ENCODE peak calls at places on chromosomes 11 and 22, in six cellular contexts. One of them, this sample, is unnamed.

GRCh38 chr11:59088164-59088563 is 2.1 kb downstream of the GLYATL1B start:
- DNase-seq in activated naive CD4-positive, alpha-beta T cell: no peak
- DNase-seq in GM12865: no peak
- DNase-seq in activated CD8-positive, alpha-beta memory T cell treated with anti-CD3 and anti-CD28 coated beads for 1 hour: no peak
- DNase-seq in GM10248: no peak
- DNase-seq in Peyer's patch: no peak
- DNase-seq in this sample: no peak

GRCh38 chr11:10450451-10451398 is 4.3 kb upstream of the AMPD3 start:
- DNase-seq in GM10248: peak
- DNase-seq in GM12865: peak
- DNase-seq in Peyer's patch: peak
- DNase-seq in activated CD8-positive, alpha-beta memory T cell treated with anti-CD3 and anti-CD28 coated beads for 1 hour: no peak
- DNase-seq in activated naive CD4-positive, alpha-beta T cell: peak
- DNase-seq in this sample: peak

GRCh38 chr22:19194751-19195536 is 16.4 kb upstream of the SLC25A1 start:
- DNase-seq in GM12865: no peak
- DNase-seq in GM10248: no peak
- DNase-seq in activated naive CD4-positive, alpha-beta T cell: no peak
- DNase-seq in activated CD8-positive, alpha-beta memory T cell treated with anti-CD3 and anti-CD28 coated beads for 1 hour: no peak
- DNase-seq in Peyer's patch: no peak
- DNase-seq in this sample: no peak

GRCh38 chr11:65060913-65061408 is 2.6 kb upstream of the NAALADL1 start:
- DNase-seq in GM10248: no peak
- DNase-seq in activated CD8-positive, alpha-beta memory T cell treated with anti-CD3 and anti-CD28 coated beads for 1 hour: no peak
- DNase-seq in GM12865: no peak
- DNase-seq in activated naive CD4-positive, alpha-beta T cell: no peak
- DNase-seq in Peyer's patch: no peak
- DNase-seq in this sample: no peak

GRCh38 chr11:118531597-118532084 is 649 bp downstream of the TMEM25 start:
- DNase-seq in activated CD8-positive, alpha-beta memory T cell treated with anti-CD3 and anti-CD28 coated beads for 1 hour: no peak
- DNase-seq in GM10248: peak
- DNase-seq in Peyer's patch: no peak
- DNase-seq in GM12865: no peak
- DNase-seq in activated naive CD4-positive, alpha-beta T cell: no peak
- DNase-seq in this sample: no peak

GRCh38 chr22:28064941-28065340 is 145.9 kb upstream of the PITPNB start:
- DNase-seq in Peyer's patch: no peak
- DNase-seq in GM12865: no peak
- DNase-seq in activated CD8-positive, alpha-beta memory T cell treated with anti-CD3 and anti-CD28 coated beads for 1 hour: no peak
- DNase-seq in activated naive CD4-positive, alpha-beta T cell: no peak
- DNase-seq in GM10248: no peak
- DNase-seq in this sample: no peak

GRCh38 chr22:39622881-39623367 is 52.4 kb downstream of the CACNA1I start:
- DNase-seq in Peyer's patch: peak
- DNase-seq in GM12865: peak
- DNase-seq in activated CD8-positive, alpha-beta memory T cell treated with anti-CD3 and anti-CD28 coated beads for 1 hour: peak
- DNase-seq in GM10248: peak
- DNase-seq in activated naive CD4-positive, alpha-beta T cell: peak
- DNase-seq in this sample: peak

GRCh38 chr11:19455731-19456130 is 215.0 kb upstream of the E2F8 start:
- DNase-seq in GM12865: no peak
- DNase-seq in Peyer's patch: no peak
- DNase-seq in GM10248: no peak
- DNase-seq in activated naive CD4-positive, alpha-beta T cell: no peak
- DNase-seq in activated CD8-positive, alpha-beta memory T cell treated with anti-CD3 and anti-CD28 coated beads for 1 hour: no peak
- DNase-seq in this sample: no peak

GRCh38 chr11:104254347-104254746 is 90.4 kb upstream of the PDGFD start:
- DNase-seq in Peyer's patch: peak
- DNase-seq in GM12865: peak
- DNase-seq in GM10248: peak
- DNase-seq in activated CD8-positive, alpha-beta memory T cell treated with anti-CD3 and anti-CD28 coated beads for 1 hour: no peak
- DNase-seq in activated naive CD4-positive, alpha-beta T cell: no peak
- DNase-seq in this sample: no peak

GRCh38 chr11:111549196-111549868 is 8.8 kb downstream of the LAYN start:
- DNase-seq in activated CD8-positive, alpha-beta memory T cell treated with anti-CD3 and anti-CD28 coated beads for 1 hour: no peak
- DNase-seq in GM10248: no peak
- DNase-seq in GM12865: no peak
- DNase-seq in Peyer's patch: no peak
- DNase-seq in activated naive CD4-positive, alpha-beta T cell: no peak
- DNase-seq in this sample: no peak

GRCh38 chr11:113189909-113190667 is 124.3 kb upstream of the TTC12 start:
- DNase-seq in GM12865: no peak
- DNase-seq in activated CD8-positive, alpha-beta memory T cell treated with anti-CD3 and anti-CD28 coated beads for 1 hour: no peak
- DNase-seq in Peyer's patch: no peak
- DNase-seq in activated naive CD4-positive, alpha-beta T cell: no peak
- DNase-seq in GM10248: no peak
- DNase-seq in this sample: no peak

GRCh38 chr11:83275888-83276641 is 10.1 kb downstream of the CCDC90B start:
- DNase-seq in GM12865: no peak
- DNase-seq in Peyer's patch: no peak
- DNase-seq in activated naive CD4-positive, alpha-beta T cell: no peak
- DNase-seq in activated CD8-positive, alpha-beta memory T cell treated with anti-CD3 and anti-CD28 coated beads for 1 hour: no peak
- DNase-seq in GM10248: no peak
- DNase-seq in this sample: no peak

GRCh38 chr11:1693327-1694063 is 3.5 kb upstream of the KRTAP5-6 start:
- DNase-seq in GM12865: peak
- DNase-seq in GM10248: peak
- DNase-seq in Peyer's patch: peak
- DNase-seq in activated naive CD4-positive, alpha-beta T cell: peak
- DNase-seq in activated CD8-positive, alpha-beta memory T cell treated with anti-CD3 and anti-CD28 coated beads for 1 hour: peak
- DNase-seq in this sample: peak

GRCh38 chr11:57180141-57180561 is 1.6 kb upstream of the LRRC55 start:
- DNase-seq in GM12865: no peak
- DNase-seq in activated CD8-positive, alpha-beta memory T cell treated with anti-CD3 and anti-CD28 coated beads for 1 hour: no peak
- DNase-seq in activated naive CD4-positive, alpha-beta T cell: no peak
- DNase-seq in GM10248: no peak
- DNase-seq in Peyer's patch: no peak
- DNase-seq in this sample: no peak

GRCh38 chr11:13468750-13469149 is 5.7 kb upstream of the BTBD10 start:
- DNase-seq in GM10248: no peak
- DNase-seq in GM12865: no peak
- DNase-seq in activated naive CD4-positive, alpha-beta T cell: no peak
- DNase-seq in Peyer's patch: no peak
- DNase-seq in activated CD8-positive, alpha-beta memory T cell treated with anti-CD3 and anti-CD28 coated beads for 1 hour: no peak
- DNase-seq in this sample: no peak

GRCh38 chr22:39240841-39241631 is 3.7 kb downstream of the PDGFB start:
- DNase-seq in Peyer's patch: peak
- DNase-seq in activated CD8-positive, alpha-beta memory T cell treated with anti-CD3 and anti-CD28 coated beads for 1 hour: no peak
- DNase-seq in GM12865: no peak
- DNase-seq in GM10248: no peak
- DNase-seq in activated naive CD4-positive, alpha-beta T cell: peak
- DNase-seq in this sample: no peak